ENCODE peak calls at places on chromosomes 4 and X, in eight cellular contexts. S, J, I, B, Z, N, E and C are unnamed samples. For H3K4me1, the result is how much of the 10 kb centered on the place peaks cover.

GRCh38 chr4:8502836-8503585 is 62.4 kb downstream of the TRMT44 start:
- DNase-seq in S (no peak), J (no peak), I (no peak), B (no peak), Z (no peak), N (no peak), E (no peak), C (no peak)

GRCh38 chr4:3715251-3716033 is 50.7 kb upstream of the ADRA2C start:
- DNase-seq in S (no peak), J (no peak), I (no peak), B (no peak), Z (peak), N (no peak), E (no peak), C (no peak)

GRCh38 chr4:144295286-144295995 is 154.9 kb upstream of the GYPA start:
- DNase-seq in S (no peak), J (peak), I (no peak), B (no peak), Z (no peak), N (no peak), E (no peak), C (no peak)

GRCh38 chr4:72591547-72591946 is 22.5 kb upstream of the ADAMTS3 start:
- DNase-seq in S (no peak), J (no peak), I (no peak), B (no peak), Z (no peak), N (no peak), E (no peak), C (no peak)

GRCh38 chr4:986949-987688 is at the start of gene IDUA:
- DNase-seq in S (peak), J (peak), I (peak), B (peak), Z (peak), N (peak), E (peak), C (peak)

GRCh38 chr4:155967098-155967497 is 13.4 kb upstream of the CTSO start:
- DNase-seq in S (no peak), J (peak), I (no peak), B (no peak), Z (no peak), N (no peak), E (no peak), C (no peak)

GRCh38 chrX:49876750-49877149 is 2.5 kb upstream of the USP27X start:
- DNase-seq in S (no peak), J (peak), I (peak), B (peak), Z (no peak), N (peak), E (no peak), C (peak)

GRCh38 chr4:7745486-7745885 is 194.2 kb downstream of the AFAP1 start:
- DNase-seq in S (no peak), J (no peak), I (no peak), B (no peak), Z (no peak), N (no peak), E (no peak), C (no peak)

GRCh38 chr4:56531149-56531770 is 25.7 kb downstream of the ARL9 start:
- DNase-seq in S (no peak), J (no peak), I (no peak), B (no peak), Z (no peak), N (no peak), E (no peak), C (no peak)

GRCh38 chr4:184653650-184654049 is 4.1 kb downstream of the PRIMPOL start:
- DNase-seq in S (no peak), J (peak), I (no peak), B (no peak), Z (no peak), N (no peak), E (no peak), C (no peak)

DNA sequence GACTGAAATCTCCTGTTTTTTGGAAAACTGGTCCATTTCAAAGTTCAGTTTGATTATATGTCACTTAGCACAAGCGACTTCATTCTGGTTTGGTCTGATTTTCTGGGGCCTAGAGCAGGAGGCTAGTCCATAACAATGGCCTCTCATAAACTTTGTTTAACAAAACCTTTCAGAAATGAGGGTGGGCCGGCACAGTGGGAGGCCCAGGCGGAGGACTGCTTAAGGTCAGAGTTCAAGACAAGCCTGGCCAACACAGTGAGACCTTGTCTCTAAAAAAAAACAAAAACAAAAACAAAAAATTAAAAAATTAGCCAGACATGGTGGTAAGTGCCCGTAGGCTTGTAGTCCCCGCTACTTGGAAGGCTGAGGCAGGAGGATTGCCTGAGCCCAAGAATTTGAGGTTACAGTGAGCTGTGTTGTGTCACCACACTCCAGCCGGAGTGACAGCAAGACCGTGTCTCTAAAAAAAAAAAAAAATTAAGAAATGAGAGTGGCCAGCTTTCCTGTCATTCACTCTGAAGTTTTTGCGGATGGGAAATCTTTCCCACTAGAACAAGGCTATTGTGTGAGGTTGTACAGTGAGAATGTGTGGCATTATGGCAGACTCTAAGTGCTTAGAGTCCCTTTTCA is 1.2 kb upstream of the PLAC8 start:
- DNase-seq in S (no peak), J (no peak), I (peak), B (no peak), Z (no peak), N (no peak), E (no peak), C (no peak)
- H3K4me1 ChIP-seq in S (under half), J (under half), I (under half), B (under half), Z (under half), N (under half), E (under half), C (half or more)

GRCh38 chr4:33065749-33066148 is 2345.6 kb downstream of the PCDH7 start:
- DNase-seq in S (no peak), J (no peak), I (no peak), B (no peak), Z (no peak), N (no peak), E (no peak), C (no peak)

GRCh38 chr4:33061727-33062126 is 2341.6 kb downstream of the PCDH7 start:
- DNase-seq in S (no peak), J (no peak), I (no peak), B (no peak), Z (no peak), N (no peak), E (no peak), C (no peak)

GRCh38 chr4:33062155-33062554 is 2342.0 kb downstream of the PCDH7 start:
- DNase-seq in S (no peak), J (no peak), I (no peak), B (no peak), Z (no peak), N (no peak), E (no peak), C (no peak)

GRCh38 chr4:33063238-33063637 is 2343.1 kb downstream of the PCDH7 start:
- DNase-seq in S (no peak), J (peak), I (no peak), B (no peak), Z (no peak), N (no peak), E (no peak), C (no peak)

DNA sequence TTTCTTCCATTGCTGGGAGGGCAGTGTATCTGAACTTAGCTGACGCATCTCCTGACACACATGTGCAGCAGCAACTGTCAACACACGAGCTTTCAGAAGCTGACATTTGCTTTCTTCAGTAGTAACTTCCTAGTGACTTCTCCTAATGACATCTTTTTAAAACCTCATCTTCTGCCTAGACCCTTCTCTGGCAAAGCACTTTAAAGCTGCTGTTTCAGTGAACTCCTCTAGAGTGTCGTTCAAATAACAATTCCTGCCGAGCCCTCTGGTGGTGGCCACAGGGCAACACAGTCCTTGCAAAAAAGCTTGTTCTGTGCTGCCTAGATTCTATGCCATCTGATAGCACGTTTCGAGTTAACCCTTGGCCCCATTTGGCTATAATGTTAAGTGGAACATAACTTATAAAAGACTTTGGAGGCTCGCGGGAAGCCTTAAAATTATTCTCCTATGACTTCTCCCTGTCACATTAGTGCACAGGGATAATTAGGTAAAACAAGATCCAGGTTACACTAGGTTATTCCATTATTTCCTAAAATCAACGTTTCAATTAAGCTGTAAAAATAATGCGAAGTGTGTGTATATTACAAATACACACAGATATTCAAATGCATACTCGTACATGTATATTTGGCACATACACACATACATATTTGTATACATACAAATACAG is 2340.8 kb downstream of the PCDH7 start:
- DNase-seq in S (no peak), J (peak), I (peak), B (peak), Z (peak), N (peak), E (no peak), C (peak)
- TF ChIP-seq CTCF in S (peak), J (peak), I (peak), B (peak), Z (peak), N (no peak), E (peak), C (peak)

GRCh38 chrX:13690836-13691235 is 1.9 kb downstream of the RAB9A start:
- DNase-seq in S (no peak), J (no peak), I (no peak), B (no peak), Z (no peak), N (no peak), E (no peak), C (no peak)

GRCh38 chrX:13692771-13693231 is 3.9 kb downstream of the RAB9A start:
- DNase-seq in S (no peak), J (no peak), I (no peak), B (no peak), Z (no peak), N (no peak), E (no peak), C (no peak)

GRCh38 chrX:13689519-13690211 is 737 bp downstream of the RAB9A start:
- DNase-seq in S (no peak), J (peak), I (peak), B (no peak), Z (no peak), N (no peak), E (no peak), C (no peak)

GRCh38 chrX:13693341-13693871 is 4.5 kb downstream of the RAB9A start:
- DNase-seq in S (no peak), J (no peak), I (no peak), B (peak), Z (no peak), N (no peak), E (no peak), C (no peak)

DNA sequence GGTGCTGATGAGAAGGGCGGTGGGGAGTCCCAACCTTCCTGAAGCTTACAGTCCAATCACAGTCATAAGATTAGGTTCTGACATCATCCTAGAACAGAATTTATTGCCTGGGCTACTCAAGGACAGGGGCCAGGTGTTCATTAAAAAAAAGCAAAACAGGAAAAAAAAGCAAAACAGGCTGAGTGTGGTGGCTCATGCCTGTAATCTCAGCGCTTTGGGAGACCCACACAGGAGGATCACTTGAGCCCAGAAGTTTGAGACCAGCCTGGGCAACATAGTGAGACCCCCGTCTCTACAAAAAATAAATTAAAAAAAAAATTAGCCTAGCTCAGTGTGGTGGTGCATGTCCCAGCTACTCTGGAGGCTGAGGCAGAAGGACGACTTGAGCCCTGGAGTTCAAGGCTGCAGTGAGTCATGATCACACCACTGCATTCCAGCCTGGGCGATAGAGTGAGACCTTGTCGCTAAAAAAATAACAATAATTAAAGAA is 3.0 kb downstream of the RAB9A start:
- DNase-seq in S (no peak), J (no peak), I (no peak), B (peak), Z (no peak), N (no peak), E (no peak), C (no peak)
- H3K4me1 ChIP-seq in S (under half), J (under half), I (under half), B (under half), Z (under half), N (under half), E (half or more), C (under half)

GRCh38 chrX:39150210-39150609 is 349.0 kb downstream of the MID1IP1 start:
- DNase-seq in S (no peak), J (no peak), I (no peak), B (no peak), Z (no peak), N (no peak), E (no peak), C (no peak)

GRCh38 chrX:39157006-39157405 is 355.7 kb downstream of the MID1IP1 start:
- DNase-seq in S (no peak), J (no peak), I (no peak), B (no peak), Z (no peak), N (no peak), E (no peak), C (no peak)

GRCh38 chrX:39150621-39151020 is 349.4 kb downstream of the MID1IP1 start:
- DNase-seq in S (no peak), J (no peak), I (no peak), B (no peak), Z (no peak), N (no peak), E (no peak), C (no peak)

GRCh38 chrX:39149761-39150160 is 348.5 kb downstream of the MID1IP1 start:
- DNase-seq in S (no peak), J (peak), I (peak), B (peak), Z (peak), N (peak), E (peak), C (peak)

DNA sequence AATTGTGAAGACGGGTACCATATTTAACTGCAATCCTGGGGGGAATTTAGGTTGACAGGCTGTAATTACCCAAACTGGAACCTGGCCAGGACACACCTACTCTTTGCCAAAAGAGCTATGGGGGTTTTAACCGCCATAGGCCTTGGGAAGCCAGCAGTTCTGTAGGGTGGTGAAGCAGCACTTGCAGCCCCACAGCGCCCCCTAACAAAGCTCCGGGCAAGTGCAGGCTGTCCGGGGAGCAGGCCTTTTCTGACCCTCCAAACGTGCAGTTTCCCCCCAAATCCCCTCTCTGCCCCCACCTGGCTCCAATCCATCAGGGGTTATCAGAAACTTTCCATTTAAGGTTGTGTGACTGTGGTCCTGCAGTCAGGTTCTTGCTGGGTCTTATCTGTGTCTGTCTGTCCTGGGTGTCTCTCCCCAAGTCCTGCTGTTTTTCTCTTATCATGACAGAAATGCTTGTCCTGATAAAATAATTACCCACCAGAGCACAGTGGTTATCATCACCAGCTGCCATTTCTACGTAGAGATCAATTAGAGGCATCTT is 350.9 kb downstream of the MID1IP1 start:
- DNase-seq in S (no peak), J (no peak), I (peak), B (peak), Z (peak), N (peak), E (peak), C (peak)
- TF ChIP-seq CTCF in S (peak), J (peak), I (peak), B (peak), Z (peak), N (no peak), E (peak), C (peak)